ENCODE peak calls at places on chromosomes 7 and 10, in four cellular contexts. P is ovary, L is heart left ventricle, R is A549. G is an unnamed sample.
A peak's percentile ranks its signal among the peaks of the same experiment; 100 is the strongest.

GRCh38 chr10:97944772-97945171 is 85.6 kb downstream of the CRTAC1 start:
- DNase-seq in P (no peak), L (no peak), R (no peak), G (no peak)

GRCh38 chr7:46854958-46855473 is 726.9 kb downstream of the TNS3 start:
- DNase-seq in P (no peak), L (no peak), R (peak; percentile 9), G (no peak)

GRCh38 chr7:105521027-105521730 is 892 bp downstream of the PUS7 start:
- DNase-seq in P (peak; percentile 57), L (peak; percentile 80), R (peak; percentile 58), G (no peak)

GRCh38 chr10:1022413-1022812 is 3.2 kb downstream of the IDI2 start:
- DNase-seq in P (no peak), L (no peak), R (no peak), G (no peak)

GRCh38 chr7:18762189-18762588 is 266.6 kb downstream of the HDAC9 start:
- DNase-seq in P (no peak), L (no peak), R (no peak), G (no peak)

GRCh38 chr10:114694062-114694461 is 36.0 kb upstream of the ABLIM1 start:
- DNase-seq in P (no peak), L (no peak), R (no peak), G (no peak)

GRCh38 chr7:74215921-74216320 is 6.1 kb downstream of the LAT2 start:
- DNase-seq in P (no peak), L (no peak), R (no peak), G (no peak)

GRCh38 chr10:47339759-47340612 is 8.2 kb upstream of the RBP3 start:
- DNase-seq in P (no peak), L (no peak), R (no peak), G (no peak)

GRCh38 chr7:132603241-132603789 is 27.0 kb upstream of the PLXNA4 start:
- DNase-seq in P (no peak), L (no peak), R (no peak), G (peak; percentile 37)

GRCh38 chr7:146201945-146202344 is 85.3 kb downstream of the CNTNAP2 start:
- DNase-seq in P (no peak), L (no peak), R (no peak), G (no peak)

GRCh38 chr7:17403996-17404395 is 105.5 kb downstream of the AHR start:
- DNase-seq in P (no peak), L (no peak), R (no peak), G (no peak)

GRCh38 chr10:120989279-120989678 is 138.1 kb downstream of the WDR11 start:
- DNase-seq in P (no peak), L (no peak), R (no peak), G (no peak)

GRCh38 chr7:129943352-129943751 is 9.4 kb downstream of the UBE2H start:
- DNase-seq in P (no peak), L (no peak), R (no peak), G (no peak)

GRCh38 chr10:10508241-10508640 is 509.4 kb upstream of the CELF2 start:
- DNase-seq in P (no peak), L (no peak), R (no peak), G (no peak)

GRCh38 chr10:96077181-96077580 is 33.8 kb downstream of the CCNJ start:
- DNase-seq in P (no peak), L (no peak), R (no peak), G (no peak)

GRCh38 chr10:71840177-71840711 is 10.8 kb downstream of the PSAP start:
- DNase-seq in P (peak; percentile 90), L (peak; percentile 83), R (peak; percentile 88), G (no peak)

GRCh38 chr7:6294839-6295238 is 22.4 kb upstream of the CYTH3 start:
- DNase-seq in P (no peak), L (peak; percentile 38), R (no peak), G (no peak)

GRCh38 chr10:96369890-96370574 is 11.2 kb upstream of the OPALIN start:
- DNase-seq in P (no peak), L (no peak), R (peak; percentile 48), G (no peak)

GRCh38 chr7:21972397-21972784 is 26.7 kb upstream of the CDCA7L start:
- DNase-seq in P (no peak), L (no peak), R (peak; percentile 19), G (no peak)
- TF ChIP-seq POLR2A in P (no peak), L (no peak), R (no peak), G (no peak)

GRCh38 chr10:14190702-14191101 is 140.0 kb downstream of the FRMD4A start:
- DNase-seq in P (no peak), L (no peak), R (no peak), G (no peak)

GRCh38 chr10:14191871-14192270 is 138.9 kb downstream of the FRMD4A start:
- DNase-seq in P (no peak), L (no peak), R (no peak), G (no peak)

GRCh38 chr10:14196113-14196512 is 134.6 kb downstream of the FRMD4A start:
- DNase-seq in P (no peak), L (no peak), R (no peak), G (peak; percentile 29)

GRCh38 chr10:14195455-14195854 is 135.3 kb downstream of the FRMD4A start:
- DNase-seq in P (no peak), L (no peak), R (no peak), G (no peak)

DNA sequence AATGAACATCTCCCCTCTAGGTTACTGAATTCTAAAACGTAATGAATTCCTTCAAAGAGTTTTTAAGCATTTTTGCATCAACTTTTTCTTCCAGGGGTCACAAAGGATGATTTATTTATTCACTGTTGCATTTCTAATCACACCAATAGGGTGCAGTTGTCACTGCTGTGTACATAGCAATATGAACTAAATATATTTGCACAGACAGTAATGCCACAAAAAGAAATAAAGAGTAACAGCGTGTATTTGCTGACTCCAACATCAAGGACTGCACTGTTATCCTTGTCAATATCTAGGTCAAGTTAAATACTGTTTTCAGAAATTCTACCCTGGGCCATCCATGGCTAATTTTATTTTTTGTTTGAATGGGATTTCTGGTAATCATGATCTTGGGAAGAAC is 138.0 kb downstream of the FRMD4A start:
- DNase-seq in P (no peak), L (no peak), R (no peak), G (no peak)
- H3K27ac ChIP-seq in P (no peak overlapping the region), L (no peak overlapping the region), R (no peak overlapping the region), G (no peak overlapping the region)

GRCh38 chr7:1531263-1531978 is 919 bp downstream of the MAFK start:
- DNase-seq in P (peak; percentile 70), L (no peak), R (peak; percentile 61), G (no peak)
- TF ChIP-seq POLR2A in P (peak; percentile 46), L (no peak), R (peak; percentile 9), G (no peak)

GRCh38 chr10:79149662-79150443 is 81.1 kb downstream of the ZMIZ1 start:
- DNase-seq in P (peak; percentile 74), L (peak; percentile 95), R (peak; percentile 97), G (no peak)
- H3K27ac ChIP-seq in P (peak overlapping the region; percentile 71), L (peak overlapping the region; percentile 98), R (peak overlapping the region; percentile 99), G (peak overlapping the region; percentile 88)

GRCh38 chr7:93117852-93118530 is at the start of gene SAMD9:
- DNase-seq in P (peak; percentile 36), L (peak; percentile 46), R (peak; percentile 77), G (no peak)
- TF ChIP-seq POLR2A in P (no peak), L (no peak), R (no peak), G (no peak)